ENCODE peak calls at places on chromosomes 5 and 9, in five cellular contexts. J is activated naive CD4-positive, alpha-beta T cell; S is spleen; U is heart left ventricle; D is neural crest cell. R is an unnamed sample.
A peak's percentile ranks its signal among the peaks of the same experiment; 100 is the strongest.

GRCh38 chr5:39519566-39520231 is 94.9 kb upstream of the DAB2 start:
- DNase-seq in D (no peak), J (no peak), S (no peak), U (no peak), R (no peak)

GRCh38 chr9:18296702-18297531 is 177.0 kb upstream of the ADAMTSL1 start:
- DNase-seq in J (no peak), D (no peak), U (no peak), S (no peak), R (peak; percentile 55)

GRCh38 chr9:75892168-75892901 is 1.9 kb downstream of the PCSK5 start:
- DNase-seq in J (no peak), S (no peak), U (peak; percentile 35), D (peak; percentile 3), R (peak; percentile 15)

GRCh38 chr9:84463272-84463671 is 122.7 kb upstream of the SLC28A3 start:
- DNase-seq in U (no peak), D (no peak), J (no peak), S (no peak), R (no peak)

GRCh38 chr9:20701058-20701457 is 17.0 kb downstream of the FOCAD start:
- DNase-seq in J (no peak), D (no peak), S (no peak), U (no peak), R (no peak)

GRCh38 chr5:65100846-65101678 is 332.3 kb downstream of the CWC27 start:
- DNase-seq in U (peak; percentile 66), D (peak; percentile 20), S (no peak), J (no peak), R (peak; percentile 71)

GRCh38 chr9:79581388-79581787 is 9.6 kb downstream of the TLE4 start:
- DNase-seq in U (no peak), D (no peak), J (no peak), S (no peak), R (peak; percentile 55)

GRCh38 chr5:66713998-66714397 is 117.8 kb downstream of the MAST4 start:
- DNase-seq in J (no peak), D (no peak), S (no peak), U (no peak), R (peak; percentile 90)

GRCh38 chr9:3181049-3181953 is 337.4 kb upstream of the PUM3 start:
- DNase-seq in D (peak; percentile 26), J (peak; percentile 2), S (no peak), U (no peak), R (peak; percentile 80)

GRCh38 chr9:35229066-35229778 is 67.4 kb downstream of the UNC13B start:
- DNase-seq in S (no peak), D (no peak), J (no peak), U (no peak), R (peak; percentile 72)

GRCh38 chr5:82004511-82004910 is 32.7 kb downstream of the ATG10 start:
- DNase-seq in U (no peak), D (no peak), S (no peak), J (no peak), R (peak; percentile 70)

GRCh38 chr9:82148849-82149544 is 160.4 kb downstream of the SPATA31D1 start:
- DNase-seq in U (no peak), D (no peak), S (no peak), J (no peak), R (no peak)

GRCh38 chr9:33147770-33148169 is 19.4 kb downstream of the B4GALT1 start:
- DNase-seq in S (no peak), D (no peak), J (no peak), U (no peak), R (no peak)

GRCh38 chr9:138024831-138025291 is 147.3 kb downstream of the CACNA1B start:
- DNase-seq in S (peak; percentile 43), U (no peak), J (no peak), D (no peak), R (no peak)

GRCh38 chr5:10192309-10192708 is 57.4 kb downstream of the ATPSCKMT start:
- DNase-seq in J (no peak), S (no peak), D (no peak), U (no peak), R (no peak)

GRCh38 chr5:163463063-163463435 is 2.6 kb downstream of the HMMR start:
- DNase-seq in J (no peak), U (no peak), S (no peak), D (no peak), R (no peak)